ENCODE peak calls at places on chromosomes 1 and 21, in four cellular contexts. U is lower leg skin, Q is PC-9, Z is heart right ventricle. H is an unnamed sample.

GRCh38 chr1:12502300-12503109 is 115.5 kb downstream of the DHRS3 start:
- DNase-seq in U (no peak), Q (no peak), Z (no peak), H (no peak)

GRCh38 chr1:186188004-186188539 is 187.0 kb downstream of the TPR start:
- DNase-seq in U (no peak), Q (peak; percentile 88), Z (no peak), H (no peak)

GRCh38 chr1:100710881-100711660 is 8.5 kb upstream of the VCAM1 start:
- DNase-seq in U (no peak), Q (peak; percentile 52), Z (no peak), H (no peak)

GRCh38 chr21:41326414-41327080 is 9.9 kb downstream of the FAM3B start:
- DNase-seq in U (peak; percentile 78), Q (no peak), Z (no peak), H (no peak)

GRCh38 chr1:99677416-99677815 is 31.5 kb downstream of the PALMD start:
- DNase-seq in U (no peak), Q (no peak), Z (peak; percentile 39), H (no peak)

GRCh38 chr1:170790651-170791071 is 126.7 kb downstream of the PRRX1 start:
- DNase-seq in U (no peak), Q (no peak), Z (no peak), H (no peak)

GRCh38 chr21:45168522-45168921 is 94.1 kb downstream of the ADARB1 start:
- DNase-seq in U (no peak), Q (no peak), Z (no peak), H (no peak)

GRCh38 chr1:201709564-201710295 is 119.2 kb upstream of the IPO9 start:
- DNase-seq in U (peak; percentile 95), Q (no peak), Z (peak; percentile 74), H (peak; percentile 68)

GRCh38 chr1:230858918-230859819 is 9.2 kb downstream of the C1orf198 start:
- DNase-seq in U (peak; percentile 78), Q (no peak), Z (peak; percentile 44), H (no peak)

GRCh38 chr1:83087851-83088250 is 911.1 kb downstream of the TTLL7 start:
- DNase-seq in U (no peak), Q (no peak), Z (no peak), H (no peak)

GRCh38 chr1:93207211-93207610 is 26.7 kb downstream of the CCDC18 start:
- DNase-seq in U (no peak), Q (no peak), Z (no peak), H (no peak)

DNA sequence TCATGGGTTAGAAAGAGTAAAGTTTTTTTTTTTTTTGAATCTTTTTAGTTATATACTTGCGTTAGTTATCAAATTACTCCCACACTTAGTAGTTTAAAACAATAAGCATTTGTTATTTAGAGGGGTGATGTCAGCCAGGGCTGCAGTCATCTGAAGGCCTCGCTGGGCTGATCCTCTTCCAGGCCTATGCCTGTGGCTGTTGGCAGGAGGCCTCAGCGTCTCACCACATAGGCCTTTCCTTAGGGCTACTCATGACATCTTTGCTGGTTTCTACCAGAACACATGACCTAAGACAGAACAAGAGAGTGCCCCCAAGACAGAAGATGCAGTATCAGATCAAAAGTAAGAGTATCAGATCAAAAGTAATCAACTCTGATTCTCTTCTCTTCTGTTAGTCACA is 167.4 kb downstream of the HHAT start:
- DNase-seq in U (no peak), Q (no peak), Z (peak; percentile 7), H (no peak)
- TF ChIP-seq CTCF in U (no peak), Q (no peak), Z (no peak), H (no peak)

GRCh38 chr1:214550339-214551051 is 907 bp downstream of the PTPN14 start:
- DNase-seq in U (no peak), Q (no peak), Z (peak; percentile 14), H (no peak)

GRCh38 chr1:214553142-214553710 is 1.8 kb upstream of the PTPN14 start:
- DNase-seq in U (no peak), Q (no peak), Z (no peak), H (no peak)

GRCh38 chr1:214551052-214551435 is 358 bp downstream of the PTPN14 start:
- DNase-seq in U (peak; percentile 87), Q (no peak), Z (peak; percentile 62), H (peak; percentile 57)

GRCh38 chr1:214552174-214552608 is 789 bp upstream of the PTPN14 start:
- DNase-seq in U (peak; percentile 91), Q (peak; percentile 92), Z (peak; percentile 69), H (peak; percentile 49)

GRCh38 chr1:214551436-214552173 is at the start of gene PTPN14:
- DNase-seq in U (peak; percentile 95), Q (peak; percentile 89), Z (peak; percentile 89), H (peak; percentile 85)
- TF ChIP-seq CTCF in U (no peak), Q (no peak), Z (peak; percentile 33), H (peak; percentile 50)

GRCh38 chr1:117674521-117675400 is 68.9 kb downstream of the TENT5C start:
- DNase-seq in U (no peak), Q (peak; percentile 55), Z (no peak), H (no peak)
- TF ChIP-seq CTCF in U (no peak), Q (peak; percentile 51), Z (no peak), H (no peak)

DNA sequence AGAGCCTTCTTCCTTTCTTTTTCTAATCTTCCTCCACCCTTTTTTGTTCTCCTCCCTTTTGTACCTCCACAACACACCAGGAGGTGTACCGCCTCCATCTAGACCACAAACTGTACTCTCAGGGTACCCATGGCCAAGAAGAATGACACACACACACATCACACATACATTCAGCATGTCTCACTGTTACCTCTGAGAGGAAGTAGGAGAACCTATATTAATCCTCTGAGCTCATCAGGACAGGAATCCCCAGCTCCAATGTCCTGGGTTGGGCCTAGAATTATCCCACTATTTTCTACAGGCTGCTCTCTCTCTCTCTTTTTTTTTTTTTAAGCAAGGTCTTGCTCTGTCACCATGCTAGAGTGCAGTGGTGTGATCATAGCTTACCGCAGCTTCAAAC is 36.7 kb downstream of the ATP2B4 start:
- DNase-seq in U (no peak), Q (peak; percentile 88), Z (no peak), H (no peak)
- TF ChIP-seq CTCF in U (no peak), Q (no peak), Z (no peak), H (no peak)

DNA sequence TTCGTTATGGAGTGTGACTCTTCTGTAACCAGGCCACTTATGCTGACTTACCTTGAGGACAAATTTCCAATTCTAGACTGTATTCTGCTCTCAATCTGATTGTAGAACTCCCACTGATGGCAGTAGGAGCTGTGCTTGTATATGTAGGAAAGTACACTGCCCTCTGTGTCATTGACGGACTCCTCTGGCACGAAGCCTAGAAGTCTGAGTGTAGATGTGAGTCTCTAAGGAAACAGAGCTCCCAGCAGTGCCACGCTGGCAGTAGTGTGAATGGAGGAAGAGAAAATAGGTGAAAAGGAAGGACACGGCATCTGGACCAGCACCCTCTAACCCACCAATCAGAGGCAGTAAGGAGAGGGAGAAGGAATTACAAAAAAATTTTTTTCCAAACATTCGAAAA is 130.4 kb upstream of the ADGRL2 start:
- DNase-seq in U (no peak), Q (no peak), Z (peak; percentile 85), H (no peak)
- TF ChIP-seq CTCF in U (no peak), Q (no peak), Z (no peak), H (no peak)